ENCODE peak calls at places on chromosomes 5 and 9, in five cellular contexts. O, C, Q, Y and X are unnamed samples.

GRCh38 chr5:110663525-110663924 is 62.9 kb downstream of the TMEM232 start:
- DNase-seq in O (no peak), Q (no peak), Y (no peak), C (no peak), X (no peak)

GRCh38 chr5:8984386-8984785 is 561.5 kb downstream of the SEMA5A start:
- DNase-seq in Y (no peak), O (no peak), Q (no peak), C (no peak), X (no peak)

GRCh38 chr9:93680445-93681315 is 104.3 kb downstream of the PHF2 start:
- DNase-seq in Y (no peak), O (peak; percentile 43), C (peak; percentile 13), Q (no peak), X (no peak)

GRCh38 chr5:170312666-170313065 is 15.1 kb upstream of the LCP2 start:
- DNase-seq in C (no peak), Y (peak; percentile 47), O (peak; percentile 79), Q (peak; percentile 61), X (peak; percentile 9)

GRCh38 chr9:4259489-4259888 is 40.4 kb downstream of the GLIS3 start:
- DNase-seq in C (no peak), Q (no peak), O (no peak), Y (no peak), X (no peak)

GRCh38 chr9:69120380-69121154 is 53.5 kb upstream of the TJP2 start:
- DNase-seq in C (no peak), O (peak; percentile 48), Y (no peak), Q (no peak), X (no peak)

GRCh38 chr9:111274737-111275136 is 55.3 kb downstream of the OR2K2 start:
- DNase-seq in Y (no peak), O (no peak), Q (no peak), C (no peak), X (no peak)

GRCh38 chr9:127525426-127526188 is 74.3 kb downstream of the LRSAM1 start:
- DNase-seq in Y (peak; percentile 68), O (peak; percentile 62), C (peak; percentile 46), Q (peak; percentile 71), X (no peak)

GRCh38 chr5:107806705-107807104 is 136.0 kb upstream of the EFNA5 start:
- DNase-seq in O (no peak), Y (peak; percentile 84), Q (no peak), C (peak; percentile 48), X (no peak)

GRCh38 chr9:123678878-123679329 is 251.0 kb downstream of the DENND1A start:
- DNase-seq in Q (no peak), O (no peak), C (peak; percentile 30), Y (no peak), X (no peak)

GRCh38 chr5:145161384-145161783 is 673.8 kb downstream of the PRELID2 start:
- DNase-seq in C (no peak), O (no peak), Q (no peak), Y (no peak), X (no peak)